ENCODE peak calls at places on chromosomes 5 and 9, in nine cellular contexts. One of them, this sample, is unnamed.

GRCh38 chr5:159240301-159240870 is 22.7 kb upstream of the UBLCP1 start:
- DNase-seq in astrocyte of the spinal cord: peak
- DNase-seq in GM04503: no peak
- DNase-seq in activated naive CD8-positive, alpha-beta T cell treated with anti-CD3 and anti-CD28 coated beads, Interleukin-2, amount 10 ng/mL, durations not matched to agents 7 days and 5 days: no peak
- DNase-seq in ACHN: peak
- DNase-seq in Caki2: peak
- DNase-seq in stimulated activated CD4-positive, alpha-beta T cell treated with anti-CD3 and anti-CD28 coated beads, Interleukin-12 subunit alpha, Interleukin-12 subunit beta, amount 100 ng/mL, for 4 hours: peak
- DNase-seq in ascending aorta: no peak
- DNase-seq in chondrocyte: no peak
- DNase-seq in this sample: no peak

GRCh38 chr9:93261281-93261680 is 77.3 kb downstream of the WNK2 start:
- DNase-seq in astrocyte of the spinal cord: no peak
- DNase-seq in GM04503: no peak
- DNase-seq in activated naive CD8-positive, alpha-beta T cell treated with anti-CD3 and anti-CD28 coated beads, Interleukin-2, amount 10 ng/mL, durations not matched to agents 7 days and 5 days: no peak
- DNase-seq in ACHN: no peak
- DNase-seq in Caki2: no peak
- DNase-seq in stimulated activated CD4-positive, alpha-beta T cell treated with anti-CD3 and anti-CD28 coated beads, Interleukin-12 subunit alpha, Interleukin-12 subunit beta, amount 100 ng/mL, for 4 hours: no peak
- DNase-seq in ascending aorta: peak
- DNase-seq in chondrocyte: no peak
- DNase-seq in this sample: no peak

GRCh38 chr5:118937393-118938061 is 50.8 kb downstream of the DTWD2 start:
- DNase-seq in astrocyte of the spinal cord: peak
- DNase-seq in GM04503: no peak
- DNase-seq in activated naive CD8-positive, alpha-beta T cell treated with anti-CD3 and anti-CD28 coated beads, Interleukin-2, amount 10 ng/mL, durations not matched to agents 7 days and 5 days: no peak
- DNase-seq in ACHN: no peak
- DNase-seq in Caki2: no peak
- DNase-seq in stimulated activated CD4-positive, alpha-beta T cell treated with anti-CD3 and anti-CD28 coated beads, Interleukin-12 subunit alpha, Interleukin-12 subunit beta, amount 100 ng/mL, for 4 hours: no peak
- DNase-seq in ascending aorta: no peak
- DNase-seq in chondrocyte: no peak
- DNase-seq in this sample: no peak

GRCh38 chr5:176702952-176703641 is 55.8 kb downstream of the TSPAN17 start:
- DNase-seq in astrocyte of the spinal cord: no peak
- DNase-seq in GM04503: no peak
- DNase-seq in activated naive CD8-positive, alpha-beta T cell treated with anti-CD3 and anti-CD28 coated beads, Interleukin-2, amount 10 ng/mL, durations not matched to agents 7 days and 5 days: no peak
- DNase-seq in ACHN: no peak
- DNase-seq in Caki2: no peak
- DNase-seq in stimulated activated CD4-positive, alpha-beta T cell treated with anti-CD3 and anti-CD28 coated beads, Interleukin-12 subunit alpha, Interleukin-12 subunit beta, amount 100 ng/mL, for 4 hours: no peak
- DNase-seq in ascending aorta: no peak
- DNase-seq in chondrocyte: no peak
- DNase-seq in this sample: no peak

GRCh38 chr5:132468665-132469379 is 21.8 kb downstream of the IRF1 start:
- DNase-seq in astrocyte of the spinal cord: no peak
- DNase-seq in GM04503: no peak
- DNase-seq in activated naive CD8-positive, alpha-beta T cell treated with anti-CD3 and anti-CD28 coated beads, Interleukin-2, amount 10 ng/mL, durations not matched to agents 7 days and 5 days: no peak
- DNase-seq in ACHN: no peak
- DNase-seq in Caki2: no peak
- DNase-seq in stimulated activated CD4-positive, alpha-beta T cell treated with anti-CD3 and anti-CD28 coated beads, Interleukin-12 subunit alpha, Interleukin-12 subunit beta, amount 100 ng/mL, for 4 hours: no peak
- DNase-seq in ascending aorta: no peak
- DNase-seq in chondrocyte: no peak
- DNase-seq in this sample: no peak

GRCh38 chr9:114315723-114316363 is 7.1 kb upstream of the ORM1 start:
- DNase-seq in astrocyte of the spinal cord: no peak
- DNase-seq in GM04503: no peak
- DNase-seq in activated naive CD8-positive, alpha-beta T cell treated with anti-CD3 and anti-CD28 coated beads, Interleukin-2, amount 10 ng/mL, durations not matched to agents 7 days and 5 days: no peak
- DNase-seq in ACHN: no peak
- DNase-seq in Caki2: no peak
- DNase-seq in stimulated activated CD4-positive, alpha-beta T cell treated with anti-CD3 and anti-CD28 coated beads, Interleukin-12 subunit alpha, Interleukin-12 subunit beta, amount 100 ng/mL, for 4 hours: no peak
- DNase-seq in ascending aorta: peak
- DNase-seq in chondrocyte: no peak
- DNase-seq in this sample: peak

GRCh38 chr5:58582004-58582403 is 871 bp upstream of the RAB3C start:
- DNase-seq in astrocyte of the spinal cord: no peak
- DNase-seq in GM04503: no peak
- DNase-seq in activated naive CD8-positive, alpha-beta T cell treated with anti-CD3 and anti-CD28 coated beads, Interleukin-2, amount 10 ng/mL, durations not matched to agents 7 days and 5 days: no peak
- DNase-seq in ACHN: no peak
- DNase-seq in Caki2: no peak
- DNase-seq in stimulated activated CD4-positive, alpha-beta T cell treated with anti-CD3 and anti-CD28 coated beads, Interleukin-12 subunit alpha, Interleukin-12 subunit beta, amount 100 ng/mL, for 4 hours: no peak
- DNase-seq in ascending aorta: no peak
- DNase-seq in chondrocyte: no peak
- DNase-seq in this sample: no peak

GRCh38 chr5:21685536-21685935 is 1167.6 kb downstream of the CDH12 start:
- DNase-seq in astrocyte of the spinal cord: peak
- DNase-seq in GM04503: no peak
- DNase-seq in activated naive CD8-positive, alpha-beta T cell treated with anti-CD3 and anti-CD28 coated beads, Interleukin-2, amount 10 ng/mL, durations not matched to agents 7 days and 5 days: no peak
- DNase-seq in ACHN: no peak
- DNase-seq in Caki2: no peak
- DNase-seq in stimulated activated CD4-positive, alpha-beta T cell treated with anti-CD3 and anti-CD28 coated beads, Interleukin-12 subunit alpha, Interleukin-12 subunit beta, amount 100 ng/mL, for 4 hours: no peak
- DNase-seq in ascending aorta: no peak
- DNase-seq in chondrocyte: no peak
- DNase-seq in this sample: no peak

GRCh38 chr5:16234598-16234997 is 55.0 kb upstream of the MARCHF11 start:
- DNase-seq in astrocyte of the spinal cord: no peak
- DNase-seq in GM04503: no peak
- DNase-seq in activated naive CD8-positive, alpha-beta T cell treated with anti-CD3 and anti-CD28 coated beads, Interleukin-2, amount 10 ng/mL, durations not matched to agents 7 days and 5 days: no peak
- DNase-seq in ACHN: no peak
- DNase-seq in Caki2: no peak
- DNase-seq in stimulated activated CD4-positive, alpha-beta T cell treated with anti-CD3 and anti-CD28 coated beads, Interleukin-12 subunit alpha, Interleukin-12 subunit beta, amount 100 ng/mL, for 4 hours: no peak
- DNase-seq in ascending aorta: no peak
- DNase-seq in chondrocyte: no peak
- DNase-seq in this sample: no peak

GRCh38 chr5:1793966-1794895 is 5.4 kb downstream of the MRPL36 start:
- DNase-seq in astrocyte of the spinal cord: peak
- DNase-seq in GM04503: peak
- DNase-seq in activated naive CD8-positive, alpha-beta T cell treated with anti-CD3 and anti-CD28 coated beads, Interleukin-2, amount 10 ng/mL, durations not matched to agents 7 days and 5 days: no peak
- DNase-seq in ACHN: no peak
- DNase-seq in Caki2: no peak
- DNase-seq in stimulated activated CD4-positive, alpha-beta T cell treated with anti-CD3 and anti-CD28 coated beads, Interleukin-12 subunit alpha, Interleukin-12 subunit beta, amount 100 ng/mL, for 4 hours: no peak
- DNase-seq in ascending aorta: no peak
- DNase-seq in chondrocyte: no peak
- DNase-seq in this sample: no peak

GRCh38 chr9:22030101-22030598 is 21.0 kb upstream of the CDKN2B start:
- DNase-seq in astrocyte of the spinal cord: peak
- DNase-seq in GM04503: no peak
- DNase-seq in activated naive CD8-positive, alpha-beta T cell treated with anti-CD3 and anti-CD28 coated beads, Interleukin-2, amount 10 ng/mL, durations not matched to agents 7 days and 5 days: no peak
- DNase-seq in ACHN: peak
- DNase-seq in Caki2: no peak
- DNase-seq in stimulated activated CD4-positive, alpha-beta T cell treated with anti-CD3 and anti-CD28 coated beads, Interleukin-12 subunit alpha, Interleukin-12 subunit beta, amount 100 ng/mL, for 4 hours: no peak
- DNase-seq in ascending aorta: no peak
- DNase-seq in chondrocyte: no peak
- DNase-seq in this sample: no peak

GRCh38 chr9:110351009-110351467 is 13.4 kb upstream of the TXNDC8 start:
- DNase-seq in astrocyte of the spinal cord: peak
- DNase-seq in GM04503: peak
- DNase-seq in activated naive CD8-positive, alpha-beta T cell treated with anti-CD3 and anti-CD28 coated beads, Interleukin-2, amount 10 ng/mL, durations not matched to agents 7 days and 5 days: no peak
- DNase-seq in ACHN: no peak
- DNase-seq in Caki2: peak
- DNase-seq in stimulated activated CD4-positive, alpha-beta T cell treated with anti-CD3 and anti-CD28 coated beads, Interleukin-12 subunit alpha, Interleukin-12 subunit beta, amount 100 ng/mL, for 4 hours: no peak
- DNase-seq in ascending aorta: no peak
- DNase-seq in chondrocyte: no peak
- DNase-seq in this sample: peak

This sample was measured in ureter.